ENCODE peak calls at places on chromosomes 3 and 15, in seven cellular contexts. G is IMR-90, T is H9, Q is neuronal stem cell, U is mesenchymal stem cell, Z is trophoblast cell, D is mesendoderm. F is an unnamed sample.
A peak's percentile ranks its signal among the peaks of the same experiment; 100 is the strongest.

GRCh38 chr15:77440378-77440999 is 19.8 kb downstream of the HMG20A start:
- DNase-seq in G (peak; percentile 70), T (no peak), Q (no peak), U (peak; percentile 92), Z (no peak), D (no peak), F (no peak)

GRCh38 chr15:68218847-68219798 is 10.4 kb downstream of the CLN6 start:
- DNase-seq in G (no peak), T (no peak), Q (no peak), U (no peak), Z (no peak), D (no peak), F (peak; percentile 27)

GRCh38 chr15:70947369-70948335 is 55.0 kb downstream of the LRRC49 start:
- DNase-seq in G (no peak), T (no peak), Q (no peak), U (no peak), Z (no peak), D (no peak), F (no peak)

GRCh38 chr3:145013931-145014330 is 1042.3 kb downstream of the DIPK2A start:
- DNase-seq in G (no peak), T (no peak), Q (no peak), U (no peak), Z (no peak), D (no peak), F (no peak)

GRCh38 chr15:90002428-90002844 is 1.3 kb downstream of the ZNF710 start:
- DNase-seq in G (peak; percentile 46), T (peak; percentile 61), Q (no peak), U (peak; percentile 66), Z (no peak), D (peak; percentile 60), F (peak; percentile 65)

GRCh38 chr15:68503213-68503612 is 71.2 kb upstream of the ITGA11 start:
- DNase-seq in G (no peak), T (no peak), Q (no peak), U (no peak), Z (no peak), D (no peak), F (no peak)

GRCh38 chr3:89847955-89848354 is 740.5 kb downstream of the EPHA3 start:
- DNase-seq in G (no peak), T (no peak), Q (no peak), U (no peak), Z (no peak), D (no peak), F (no peak)

GRCh38 chr15:42037650-42038049 is 16.8 kb upstream of the PLA2G4E start:
- DNase-seq in G (no peak), T (no peak), Q (no peak), U (no peak), Z (no peak), D (no peak), F (no peak)

GRCh38 chr3:66152336-66152735 is 68.5 kb upstream of the SLC25A26 start:
- DNase-seq in G (no peak), T (no peak), Q (no peak), U (no peak), Z (no peak), D (no peak), F (no peak)

GRCh38 chr15:63985221-63986184 is 60.8 kb downstream of the DAPK2 start:
- DNase-seq in G (peak; percentile 12), T (no peak), Q (no peak), U (no peak), Z (no peak), D (no peak), F (no peak)

GRCh38 chr15:25251700-25252390 is 187.0 kb downstream of the UBE3A start:
- DNase-seq in G (no peak), T (peak; percentile 14), Q (no peak), U (no peak), Z (no peak), D (no peak), F (no peak)

GRCh38 chr3:129942296-129942695 is 32.2 kb upstream of the TRH start:
- DNase-seq in G (peak; percentile 49), T (peak; percentile 87), Q (peak; percentile 79), U (peak; percentile 66), Z (peak; percentile 59), D (peak; percentile 90), F (peak; percentile 91)

GRCh38 chr3:194251891-194252560 is 99.1 kb downstream of the CPN2 start:
- DNase-seq in G (no peak), T (no peak), Q (no peak), U (no peak), Z (no peak), D (no peak), F (no peak)

GRCh38 chr3:182629521-182629920 is 163.8 kb upstream of the ATP11B start:
- DNase-seq in G (no peak), T (no peak), Q (no peak), U (no peak), Z (no peak), D (no peak), F (no peak)

GRCh38 chr3:181879926-181880325 is 168.2 kb downstream of the SOX2 start:
- DNase-seq in G (no peak), T (no peak), Q (no peak), U (no peak), Z (no peak), D (no peak), F (no peak)

GRCh38 chr3:18245721-18246120 is 179.4 kb downstream of the SATB1 start:
- DNase-seq in G (no peak), T (no peak), Q (no peak), U (no peak), Z (no peak), D (no peak), F (no peak)

GRCh38 chr3:184757010-184757651 is 45.3 kb upstream of the MAGEF1 start:
- DNase-seq in G (peak; percentile 99), T (peak; percentile 69), Q (no peak), U (peak; percentile 94), Z (no peak), D (peak; percentile 59), F (no peak)

GRCh38 chr3:131217296-131217741 is 164.3 kb upstream of the NUDT16 start:
- DNase-seq in G (no peak), T (no peak), Q (no peak), U (peak; percentile 12), Z (no peak), D (no peak), F (no peak)

GRCh38 chr15:47620960-47621681 is 96.2 kb upstream of the SEMA6D start:
- DNase-seq in G (peak; percentile 50), T (no peak), Q (no peak), U (no peak), Z (no peak), D (no peak), F (no peak)

GRCh38 chr15:101372960-101373525 is 78.0 kb upstream of the SNRPA1 start:
- DNase-seq in G (no peak), T (peak; percentile 50), Q (no peak), U (no peak), Z (no peak), D (no peak), F (no peak)

DNA sequence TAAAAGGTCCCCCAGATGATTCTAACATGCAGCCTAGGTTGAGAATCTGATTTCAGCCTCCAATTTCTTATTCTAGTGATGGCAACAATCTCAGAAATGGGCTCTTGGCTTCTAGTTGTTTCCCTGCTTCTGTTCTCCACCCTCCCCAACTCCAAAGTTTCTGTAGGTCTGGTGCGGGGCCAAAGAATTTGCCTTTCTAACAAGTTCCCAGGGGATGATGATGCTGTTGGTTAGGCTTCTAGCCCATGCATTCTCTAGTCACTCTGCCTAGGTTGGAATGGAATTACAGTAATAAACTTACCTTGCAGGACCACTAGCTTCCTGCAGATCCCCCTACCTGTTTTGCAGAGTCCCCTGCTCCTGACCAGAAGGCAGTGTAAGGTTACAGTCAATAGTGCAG is 103.2 kb upstream of the PPP2R3A start:
- DNase-seq in G (no peak), T (no peak), Q (no peak), U (no peak), Z (no peak), D (no peak), F (no peak)
- H2BK5ac ChIP-seq in G (no peak overlapping the region), T (no peak overlapping the region), Q (no peak overlapping the region), U (no peak overlapping the region), Z (no peak overlapping the region), D (no peak overlapping the region), F (no peak overlapping the region)

GRCh38 chr3:53402323-53402722 is 55.0 kb upstream of the DCP1A start:
- DNase-seq in G (no peak), T (no peak), Q (no peak), U (no peak), Z (no peak), D (no peak), F (no peak)
- H3K18ac ChIP-seq in G (no peak overlapping the region), T (no peak overlapping the region), Q (no peak overlapping the region), U (no peak overlapping the region), Z (no peak overlapping the region), D (no peak overlapping the region), F (peak overlapping the region; percentile 6)

DNA sequence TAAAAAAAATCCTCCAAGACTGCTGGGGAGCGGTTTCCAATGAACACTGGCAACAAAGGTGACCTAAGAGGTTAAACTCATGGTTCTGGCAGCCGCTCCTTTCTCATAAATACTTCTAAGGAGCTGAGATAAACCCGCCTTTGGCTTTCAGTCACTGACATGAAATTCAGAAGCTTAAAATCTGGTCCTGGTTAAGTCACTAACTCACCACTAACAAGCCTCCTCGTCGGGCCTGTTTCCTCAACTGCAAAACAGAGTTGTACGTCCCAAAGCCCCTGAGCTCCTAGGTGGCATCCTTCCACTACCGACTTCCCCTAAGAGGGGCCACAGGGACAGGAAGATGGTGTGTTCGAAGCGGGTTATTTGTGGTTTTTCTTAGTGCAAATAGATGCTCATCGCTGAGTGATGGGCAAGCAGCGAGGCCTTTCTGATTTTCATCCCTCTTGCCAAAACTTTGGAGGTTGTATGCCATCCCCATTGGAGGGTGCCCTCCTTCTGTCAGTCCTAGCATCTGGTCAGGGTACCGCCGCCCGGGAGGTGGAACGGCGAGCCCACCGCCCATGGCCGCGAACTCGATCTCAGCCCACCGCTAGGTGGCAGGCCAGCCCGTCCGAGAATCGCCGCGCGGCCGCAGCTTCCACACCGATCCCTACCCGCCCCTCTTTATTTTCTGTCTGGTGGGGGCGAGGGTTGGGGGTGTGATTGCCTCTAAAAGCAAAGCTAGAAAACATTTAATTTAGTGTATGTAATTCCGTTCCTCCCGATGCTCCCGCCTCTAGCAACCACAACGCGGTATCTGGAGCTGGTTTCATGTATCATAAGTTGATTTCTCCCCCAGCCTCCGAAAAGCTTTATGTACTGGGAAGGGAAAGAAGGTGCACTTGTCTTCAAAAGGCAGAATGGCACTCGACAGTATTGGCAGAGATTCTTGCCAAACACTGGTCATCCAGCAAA is 4.5 kb downstream of the BCL6 start:
- DNase-seq in G (peak; percentile 72), T (peak; percentile 75), Q (peak; percentile 59), U (peak; percentile 77), Z (no peak), D (peak; percentile 65), F (peak; percentile 90)
- H2BK5ac ChIP-seq in G (peak overlapping the region; percentile 86), T (no peak overlapping the region), Q (no peak overlapping the region), U (no peak overlapping the region), Z (peak overlapping the region; percentile 28), D (no peak overlapping the region), F (no peak overlapping the region)

DNA sequence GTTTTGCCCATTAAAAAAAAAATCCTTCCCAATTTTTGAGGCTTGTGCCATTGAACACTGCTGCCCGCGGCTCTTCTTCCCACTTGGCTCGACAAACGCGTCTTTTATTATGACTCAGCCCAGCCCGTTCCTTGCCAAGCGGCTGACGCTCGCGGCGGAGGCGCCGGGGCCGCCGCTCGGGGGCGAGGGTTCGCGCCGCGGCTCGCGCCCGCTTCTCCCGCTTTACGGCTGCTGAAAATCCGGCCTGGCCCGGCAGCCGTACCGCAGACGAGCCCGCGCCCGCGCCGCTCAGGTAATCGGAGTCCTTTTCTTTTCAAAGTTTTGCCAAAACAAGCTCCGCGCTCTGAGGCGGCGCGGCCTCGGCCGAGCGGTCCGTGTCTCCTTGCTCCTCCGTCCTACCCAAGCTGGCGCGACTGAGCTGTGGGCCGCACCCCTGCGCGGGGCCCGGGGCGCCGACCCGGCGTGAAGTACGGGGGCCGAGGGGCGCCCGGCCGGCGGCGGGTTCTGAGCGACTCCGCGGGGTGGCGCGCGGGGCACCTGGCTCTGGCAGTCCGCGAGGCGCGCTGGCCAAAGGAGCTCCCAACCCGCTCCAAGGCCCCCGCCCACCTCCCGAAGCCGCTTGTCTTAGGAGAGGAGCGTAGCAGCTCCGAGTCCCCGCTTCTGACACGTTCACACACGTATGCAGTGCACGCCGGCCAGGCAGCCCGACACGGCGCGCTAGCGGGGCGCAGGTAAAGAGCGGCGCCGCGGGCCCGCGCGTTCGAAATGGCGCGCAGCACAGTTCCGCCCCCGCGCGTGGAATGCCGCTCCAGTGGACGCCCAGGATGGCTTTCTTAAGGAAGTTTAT is 418.2 kb upstream of the NAALADL2 start:
- DNase-seq in G (peak; percentile 92), T (peak; percentile 90), Q (peak; percentile 85), U (peak; percentile 91), Z (peak; percentile 87), D (peak; percentile 95), F (peak; percentile 68)
- H3K18ac ChIP-seq in G (peak overlapping the region; percentile 99), T (peak overlapping the region; percentile 76), Q (peak overlapping the region; percentile 98), U (peak overlapping the region; percentile 92), Z (peak overlapping the region; percentile 74), D (peak overlapping the region; percentile 85), F (peak overlapping the region; percentile 41)